ENCODE peak calls at places on chromosomes 12 and 14, in five cellular contexts. K, I, O, H and Y are unnamed samples.

GRCh38 chr12:88520436-88520820 is 59.8 kb downstream of the KITLG start:
- DNase-seq in I (no peak), K (no peak), H (no peak), O (no peak), Y (no peak)

GRCh38 chr14:68497016-68497415 is 295.9 kb downstream of the ZFP36L1 start:
- DNase-seq in K (no peak), I (no peak), O (no peak), H (peak), Y (no peak)

GRCh38 chr14:87233806-87234384 is 759.1 kb downstream of the GALC start:
- DNase-seq in H (no peak), O (no peak), K (no peak), I (no peak), Y (no peak)

GRCh38 chr12:28882444-28882843 is 266.6 kb upstream of the FAR2 start:
- DNase-seq in I (no peak), K (no peak), O (no peak), H (peak), Y (no peak)

GRCh38 chr14:60106341-60106740 is 14.6 kb downstream of the PCNX4 start:
- DNase-seq in K (no peak), I (no peak), O (no peak), H (peak), Y (no peak)

GRCh38 chr12:113278631-113279030 is 56.3 kb downstream of the SLC8B1 start:
- DNase-seq in K (no peak), I (no peak), H (no peak), O (peak), Y (no peak)

GRCh38 chr14:50769893-50770500 is 61.0 kb downstream of the NIN start:
- DNase-seq in K (no peak), H (no peak), O (no peak), I (no peak), Y (no peak)

GRCh38 chr12:1939745-1940607 is 21.5 kb upstream of the CACNA2D4 start:
- DNase-seq in I (peak), H (peak), K (peak), O (peak), Y (peak)

GRCh38 chr14:57960946-57961792 is 95.3 kb upstream of the SLC35F4 start:
- DNase-seq in O (no peak), H (no peak), K (no peak), I (no peak), Y (no peak)

GRCh38 chr12:132151766-132152410 is 7.6 kb downstream of the NOC4L start:
- DNase-seq in O (peak), I (no peak), K (no peak), H (no peak), Y (no peak)

GRCh38 chr14:103109789-103110415 is 13.4 kb upstream of the TNFAIP2 start:
- DNase-seq in H (peak), I (no peak), O (no peak), K (no peak), Y (no peak)

GRCh38 chr14:53915364-53916014 is 41.1 kb downstream of the BMP4 start:
- DNase-seq in O (no peak), K (no peak), H (no peak), I (no peak), Y (no peak)

GRCh38 chr12:84756961-84757360 is 155.6 kb downstream of the SLC6A15 start:
- DNase-seq in H (peak), I (no peak), K (no peak), O (no peak), Y (no peak)

GRCh38 chr12:108784270-108784669 is 53.0 kb upstream of the CORO1C start:
- DNase-seq in H (no peak), K (peak), O (peak), I (no peak), Y (no peak)

GRCh38 chr12:104288635-104289258 is 14.8 kb upstream of the EID3 start:
- DNase-seq in I (peak), H (peak), O (peak), K (peak), Y (peak)